ENCODE peak calls at places on chromosomes 3 and 15, in five cellular contexts. Y, I, L, G and U are unnamed samples.

GRCh38 chr15:31297880-31298456 is 28.7 kb upstream of the KLF13 start:
- DNase-seq in L (no peak), I (no peak), Y (no peak), G (no peak), U (no peak)

GRCh38 chr3:126998728-126999127 is 15.8 kb downstream of the PLXNA1 start:
- DNase-seq in I (no peak), Y (no peak), G (no peak), L (no peak), U (no peak)

GRCh38 chr3:181700168-181701087 is 11.3 kb upstream of the SOX2 start:
- DNase-seq in L (peak), G (no peak), I (peak), Y (peak), U (no peak)

GRCh38 chr15:26037369-26037768 is 174.2 kb upstream of the ATP10A start:
- DNase-seq in I (no peak), L (no peak), Y (no peak), G (no peak), U (no peak)

GRCh38 chr15:45254405-45255293 is 2.6 kb downstream of the SLC28A2 start:
- DNase-seq in G (no peak), I (no peak), L (no peak), Y (no peak), U (peak)

GRCh38 chr3:185656321-185656840 is 70.3 kb downstream of the SENP2 start:
- DNase-seq in I (no peak), G (peak), L (peak), Y (no peak), U (peak)

GRCh38 chr3:101995371-101996046 is 146.2 kb downstream of the NFKBIZ start:
- DNase-seq in L (peak), I (no peak), Y (no peak), G (peak), U (no peak)

GRCh38 chr15:74387988-74388955 is 20.8 kb upstream of the CYP11A1 start:
- DNase-seq in G (no peak), I (no peak), Y (no peak), L (no peak), U (no peak)

GRCh38 chr3:129611812-129612349 is 5.4 kb upstream of the PLXND1 start:
- DNase-seq in Y (no peak), G (no peak), I (no peak), L (peak), U (no peak)

GRCh38 chr3:114953215-114953799 is 193.8 kb downstream of the ZBTB20 start:
- DNase-seq in Y (no peak), L (no peak), G (no peak), I (no peak), U (no peak)

GRCh38 chr15:65309882-65310418 is 5.5 kb downstream of the RNU5B-1 start:
- DNase-seq in L (peak), I (no peak), Y (no peak), G (no peak), U (no peak)

GRCh38 chr3:10983219-10983916 is 9.2 kb upstream of the SLC6A1 start:
- DNase-seq in L (peak), I (peak), Y (peak), G (no peak), U (no peak)